ENCODE peak calls at places on chromosomes 6 and 20, in six cellular contexts. I, D, H, S, W and U are unnamed samples.
A peak's percentile ranks its signal among the peaks of the same experiment; 100 is the strongest.

GRCh38 chr6:159324599-159324998 is 155.4 kb downstream of the FNDC1 start:
- DNase-seq in D (no peak), H (no peak), W (no peak), S (no peak), I (no peak), U (no peak)

GRCh38 chr6:8539446-8539845 is 104.1 kb upstream of the SLC35B3 start:
- DNase-seq in H (no peak), W (no peak), D (no peak), S (no peak), I (no peak), U (no peak)

GRCh38 chr6:130075879-130076278 is 57.5 kb downstream of the L3MBTL3 start:
- DNase-seq in W (no peak), I (no peak), D (no peak), S (no peak), H (no peak), U (no peak)

GRCh38 chr6:150567823-150568383 is 31.8 kb upstream of the PLEKHG1 start:
- DNase-seq in I (no peak), S (no peak), D (no peak), H (no peak), W (peak; percentile 59), U (no peak)

GRCh38 chr6:142485256-142485655 is 183.4 kb downstream of the ADGRG6 start:
- DNase-seq in S (no peak), D (no peak), I (no peak), W (no peak), H (no peak), U (no peak)

GRCh38 chr6:129890164-129890563 is 29.0 kb upstream of the TMEM244 start:
- DNase-seq in H (no peak), S (no peak), W (no peak), I (no peak), D (no peak), U (no peak)

GRCh38 chr6:145643760-145644159 is 91.6 kb downstream of the EPM2A start:
- DNase-seq in D (no peak), W (no peak), H (no peak), I (no peak), S (no peak), U (no peak)

GRCh38 chr20:1721687-1722512 is 64.3 kb upstream of the SIRPG start:
- DNase-seq in H (no peak), I (no peak), D (no peak), W (no peak), S (no peak), U (no peak)

GRCh38 chr20:44467289-44467883 is 8.3 kb upstream of the TTPAL start:
- DNase-seq in W (no peak), S (peak; percentile 75), D (peak; percentile 75), I (peak; percentile 60), H (peak; percentile 93), U (peak; percentile 90)

GRCh38 chr6:135054238-135054574 is 416 bp downstream of the HBS1L start:
- DNase-seq in D (no peak), I (no peak), S (no peak), H (no peak), W (no peak), U (no peak)

GRCh38 chr6:118875672-118876071 is 18.3 kb upstream of the ASF1A start:
- DNase-seq in I (no peak), W (no peak), D (no peak), S (no peak), H (no peak), U (no peak)

GRCh38 chr20:58192065-58192464 is 36.4 kb downstream of the ANKRD60 start:
- DNase-seq in D (no peak), S (no peak), H (no peak), W (no peak), I (no peak), U (no peak)

GRCh38 chr20:39607124-39607523 is 645.0 kb downstream of the DHX35 start:
- DNase-seq in H (no peak), S (no peak), D (no peak), W (no peak), I (no peak), U (no peak)

GRCh38 chr6:157244780-157245179 is 78.5 kb downstream of the TMEM242 start:
- DNase-seq in D (peak; percentile 13), I (no peak), H (no peak), S (no peak), W (no peak), U (no peak)

GRCh38 chr20:41316602-41317535 is 662 bp downstream of the ZHX3 start:
- DNase-seq in H (peak; percentile 91), S (peak; percentile 89), W (peak; percentile 84), I (peak; percentile 84), D (peak; percentile 88), U (peak; percentile 95)

GRCh38 chr6:168968228-168968627 is 285.4 kb downstream of the THBS2 start:
- DNase-seq in S (peak; percentile 86), D (no peak), I (peak; percentile 55), H (no peak), W (peak; percentile 43), U (peak; percentile 93)

GRCh38 chr20:52812231-52812847 is 159.8 kb upstream of the TSHZ2 start:
- DNase-seq in I (no peak), D (no peak), H (no peak), S (no peak), W (no peak), U (no peak)
- TF ChIP-seq CTCF in I (no peak), D (no peak), H (no peak), S (no peak), W (no peak), U (no peak)

GRCh38 chr20:32019563-32020463 is 9.6 kb downstream of the CCM2L start:
- DNase-seq in H (no peak), I (no peak), D (no peak), S (no peak), W (no peak), U (no peak)

GRCh38 chr20:32021091-32021490 is 10.9 kb downstream of the CCM2L start:
- DNase-seq in S (no peak), W (no peak), D (no peak), H (no peak), I (no peak), U (no peak)

GRCh38 chr20:32019156-32019510 is 8.9 kb downstream of the CCM2L start:
- DNase-seq in I (no peak), S (no peak), D (no peak), W (no peak), H (no peak), U (no peak)

GRCh38 chr20:32017711-32018251 is 7.5 kb downstream of the CCM2L start:
- DNase-seq in S (no peak), D (no peak), W (no peak), H (no peak), I (no peak), U (no peak)

DNA sequence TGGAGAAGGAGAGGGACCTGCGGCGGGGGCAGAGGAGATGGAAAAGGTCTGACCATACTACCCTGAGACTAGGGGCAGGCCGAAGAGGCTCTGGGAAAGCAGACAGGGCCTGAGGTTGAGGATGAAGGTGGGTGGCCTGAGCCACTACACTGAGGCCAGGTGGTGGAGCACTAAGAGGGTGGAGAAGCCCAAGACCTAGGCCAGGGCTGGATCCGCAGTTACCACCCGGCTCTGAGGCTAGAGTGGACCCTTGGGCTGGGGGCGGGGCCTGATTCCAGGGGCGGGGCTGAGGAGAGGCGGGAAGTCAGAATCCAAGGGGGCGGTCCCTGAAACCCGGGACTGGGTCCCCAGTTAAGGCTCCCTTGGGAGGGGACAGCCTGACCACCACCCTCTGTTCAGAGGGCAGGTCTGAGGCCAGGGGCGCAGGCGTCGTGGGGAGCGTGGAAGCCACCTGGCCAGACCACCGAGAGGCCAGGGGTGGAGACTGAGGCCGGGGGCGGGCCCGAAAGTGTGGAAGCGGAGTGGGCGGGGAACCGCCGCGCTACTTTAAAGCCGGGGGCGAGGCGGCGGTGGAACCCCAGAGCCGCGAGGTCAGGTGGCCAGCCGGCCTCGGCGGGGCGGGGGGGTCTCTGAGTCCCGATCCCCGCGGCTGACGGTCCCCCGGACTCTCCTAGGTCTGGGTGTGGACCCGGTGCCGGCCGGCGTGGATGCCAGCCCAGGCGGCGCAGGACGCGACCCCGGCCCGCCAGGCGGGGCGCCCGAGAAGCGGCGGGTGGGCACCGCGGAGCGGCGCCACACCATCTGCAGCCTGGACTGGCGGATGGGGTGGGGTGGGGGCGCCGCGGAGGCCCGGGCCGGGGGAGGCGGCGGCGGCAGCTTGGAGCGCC is 8.3 kb downstream of the CCM2L start:
- DNase-seq in S (no peak), W (peak; percentile 64), I (peak; percentile 35), H (peak; percentile 66), D (peak; percentile 56), U (no peak)
- TF ChIP-seq POLR2A in S (no peak), W (peak; percentile 70), I (no peak), H (no peak), D (no peak), U (no peak)

DNA sequence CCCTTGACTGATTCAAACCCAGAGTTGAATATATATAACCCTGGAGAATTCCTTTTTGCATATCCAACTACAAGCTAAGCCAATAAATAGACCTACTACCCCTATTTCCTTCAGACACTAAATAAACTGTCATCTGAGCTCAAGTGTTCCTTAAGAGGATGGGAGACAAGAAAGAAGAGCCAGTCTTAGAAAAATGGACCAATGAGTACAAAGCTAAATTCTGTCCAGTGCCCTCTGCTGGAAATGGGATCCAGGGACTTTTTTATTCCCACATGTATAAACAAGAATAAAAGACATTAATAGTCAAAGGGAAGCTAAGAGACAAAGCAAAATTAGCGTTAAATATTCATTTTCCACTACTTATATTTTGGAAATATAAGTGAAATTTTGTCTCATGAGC is 4.8 kb downstream of the PPP1R10 start:
- DNase-seq in D (no peak), W (no peak), S (no peak), H (no peak), I (no peak), U (no peak)
- TF ChIP-seq CTCF in D (no peak), W (no peak), S (peak; percentile 16), H (peak; percentile 26), I (no peak), U (no peak)

GRCh38 chr20:45912344-45912682 is 358 bp upstream of the PLTP start:
- DNase-seq in H (no peak), D (no peak), W (no peak), I (no peak), S (no peak), U (no peak)

GRCh38 chr20:45913105-45913504 is 1.1 kb upstream of the PLTP start:
- DNase-seq in I (no peak), W (no peak), D (no peak), S (no peak), H (no peak), U (no peak)

GRCh38 chr20:45910670-45911485 is 1.1 kb downstream of the PLTP start:
- DNase-seq in W (peak; percentile 97), H (peak; percentile 89), I (peak; percentile 100), S (peak; percentile 100), D (peak; percentile 100), U (peak; percentile 100)

GRCh38 chr20:45909817-45910669 is 1.9 kb downstream of the PLTP start:
- DNase-seq in W (no peak), S (no peak), I (peak; percentile 38), D (no peak), H (no peak), U (no peak)

DNA sequence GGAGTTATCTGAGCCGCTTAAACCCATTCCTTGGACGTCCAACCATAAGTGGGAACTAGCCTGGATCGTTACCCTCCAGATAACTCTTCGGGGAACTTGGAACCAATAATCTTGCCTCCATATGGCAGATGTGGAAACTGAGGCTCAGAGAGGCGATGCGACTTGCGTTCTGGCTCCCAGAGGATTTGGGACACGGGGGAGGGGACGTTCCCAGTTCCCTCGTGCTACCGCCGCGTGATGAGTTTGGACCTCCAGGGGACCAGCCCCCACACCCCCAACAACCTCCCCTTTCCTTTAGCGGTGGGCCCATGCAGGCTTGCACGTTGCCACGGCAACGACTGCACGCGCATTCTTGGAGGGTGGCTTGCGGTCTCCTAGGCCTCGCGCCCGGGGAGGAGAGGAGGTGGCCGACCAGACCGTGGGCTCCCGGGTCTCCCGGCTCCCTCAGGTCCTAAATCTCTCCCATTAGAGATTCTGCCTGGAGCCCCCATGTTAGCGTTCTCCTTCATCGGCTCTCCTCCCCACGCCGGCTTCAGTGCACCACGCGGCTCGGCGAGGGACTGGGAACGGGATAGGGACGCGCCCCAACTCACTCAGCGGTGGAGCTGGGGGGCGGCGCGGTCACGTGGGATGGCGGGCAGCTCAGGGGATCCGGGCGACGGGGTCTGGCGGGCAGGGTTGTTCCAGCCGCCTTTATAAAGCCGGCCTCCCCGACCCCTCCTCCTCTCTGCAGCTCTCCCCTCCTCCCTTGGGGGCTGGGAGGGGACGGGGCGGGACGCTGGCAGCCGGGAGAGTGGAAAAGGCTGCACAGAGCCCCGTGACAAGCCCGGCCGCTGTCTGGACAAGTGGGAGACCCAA is at the start of gene PLTP:
- DNase-seq in I (peak; percentile 83), D (peak; percentile 87), H (no peak), W (peak; percentile 88), S (peak; percentile 92), U (peak; percentile 72)
- TF ChIP-seq POLR2A in I (peak; percentile 7), D (peak; percentile 42), H (peak; percentile 64), W (peak; percentile 66), S (peak; percentile 45), U (no peak)